ENCODE peak calls at places on chromosomes 6 and 20, in six cellular contexts. A is right cardiac atrium, T is SK-N-SH, M is aorta, S is Caco-2, J is SJSA1. B is an unnamed sample.

GRCh38 chr6:108793449-108794134 is 54.6 kb upstream of the ARMC2 start:
- DNase-seq in M (no peak), J (no peak), S (no peak), A (no peak), T (peak; percentile 43), B (no peak)

GRCh38 chr20:19981091-19981490 is 36.1 kb upstream of the NAA20 start:
- DNase-seq in S (no peak), T (no peak), M (no peak), A (no peak), J (no peak), B (no peak)

GRCh38 chr20:5215592-5216304 is 88.9 kb downstream of the CDS2 start:
- DNase-seq in M (no peak), A (no peak), T (no peak), S (no peak), J (no peak), B (no peak)

GRCh38 chr20:34190679-34191090 is 50.5 kb upstream of the ASIP start:
- DNase-seq in A (peak; percentile 84), M (peak; percentile 69), J (peak; percentile 74), S (peak; percentile 89), T (peak; percentile 84), B (peak; percentile 70)

GRCh38 chr6:10081957-10082356 is 332.9 kb downstream of the TFAP2A start:
- DNase-seq in M (no peak), T (no peak), A (no peak), S (no peak), J (no peak), B (no peak)

GRCh38 chr6:5728726-5729434 is 277.8 kb downstream of the NRN1 start:
- DNase-seq in S (no peak), M (no peak), J (no peak), T (no peak), A (no peak), B (no peak)

GRCh38 chr6:30424549-30424948 is 64.8 kb upstream of the HLA-E start:
- DNase-seq in J (no peak), A (no peak), T (no peak), M (no peak), S (no peak), B (no peak)

GRCh38 chr20:25274481-25274880 is 26.6 kb downstream of the PYGB start:
- DNase-seq in A (peak; percentile 47), M (peak; percentile 29), J (peak; percentile 40), S (no peak), T (no peak), B (no peak)

GRCh38 chr6:23547851-23548250 is 578.2 kb upstream of the NRSN1 start:
- DNase-seq in T (no peak), J (no peak), M (no peak), A (no peak), S (peak; percentile 70), B (no peak)

GRCh38 chr6:142856857-142857608 is 87.9 kb downstream of the HIVEP2 start:
- DNase-seq in T (no peak), J (no peak), S (no peak), A (no peak), M (no peak), B (peak; percentile 52)

GRCh38 chr6:2384518-2384917 is 139.1 kb upstream of the GMDS start:
- DNase-seq in J (no peak), M (no peak), T (no peak), S (no peak), A (no peak), B (no peak)

GRCh38 chr20:17883592-17884317 is 84.8 kb downstream of the SNX5 start:
- DNase-seq in S (no peak), T (no peak), A (no peak), M (no peak), J (no peak), B (peak; percentile 29)

GRCh38 chr6:73234732-73235131 is 9.4 kb upstream of the KHDC1L start:
- DNase-seq in J (no peak), S (no peak), T (no peak), A (no peak), M (no peak), B (no peak)

GRCh38 chr6:2215342-2215741 is 30.1 kb downstream of the GMDS start:
- DNase-seq in S (no peak), T (no peak), M (no peak), J (no peak), A (no peak), B (no peak)

GRCh38 chr6:67210450-67210849 is 1424.6 kb upstream of the ADGRB3 start:
- DNase-seq in T (no peak), S (no peak), A (no peak), M (no peak), J (no peak), B (no peak)

GRCh38 chr6:116529466-116529969 is 16.0 kb downstream of the TRAPPC3L start:
- DNase-seq in J (no peak), M (no peak), S (no peak), A (no peak), T (no peak), B (no peak)

GRCh38 chr6:125104425-125104824 is 49.1 kb upstream of the TPD52L1 start:
- DNase-seq in T (no peak), S (no peak), A (no peak), J (no peak), M (no peak), B (no peak)

GRCh38 chr6:8589941-8590676 is 154.8 kb upstream of the SLC35B3 start:
- DNase-seq in J (no peak), S (peak; percentile 48), M (no peak), T (peak; percentile 4), A (no peak), B (no peak)

GRCh38 chr6:63764318-63764916 is 128.8 kb downstream of the PHF3 start:
- DNase-seq in S (peak; percentile 36), T (no peak), J (no peak), M (no peak), A (no peak), B (no peak)

GRCh38 chr6:43847741-43848630 is 78.0 kb downstream of the VEGFA start:
- DNase-seq in M (no peak), S (no peak), A (no peak), J (no peak), T (no peak), B (no peak)

GRCh38 chr20:55216525-55217242 is 741.3 kb downstream of the DOK5 start:
- DNase-seq in T (peak; percentile 2), M (no peak), A (no peak), S (no peak), J (no peak), B (no peak)
- H3K9me3 ChIP-seq in T (no peaks in the 10 kb centered on the region), M (no peaks in the 10 kb centered on the region), A (no peaks in the 10 kb centered on the region), S (no peaks in the 10 kb centered on the region), J (peaks cover 8% of the 10 kb centered on the region), B (no peaks in the 10 kb centered on the region)

GRCh38 chr20:3932277-3933073 is 43.3 kb downstream of the PANK2 start:
- DNase-seq in S (no peak), J (no peak), A (no peak), M (no peak), T (no peak), B (no peak)
- H3K4me3 ChIP-seq in S (no peak overlapping the region), J (peak overlapping the region; percentile 12), A (peak overlapping the region; percentile 63), M (peak overlapping the region; percentile 36), T (peak overlapping the region; percentile 33), B (peak overlapping the region; percentile 45)

DNA sequence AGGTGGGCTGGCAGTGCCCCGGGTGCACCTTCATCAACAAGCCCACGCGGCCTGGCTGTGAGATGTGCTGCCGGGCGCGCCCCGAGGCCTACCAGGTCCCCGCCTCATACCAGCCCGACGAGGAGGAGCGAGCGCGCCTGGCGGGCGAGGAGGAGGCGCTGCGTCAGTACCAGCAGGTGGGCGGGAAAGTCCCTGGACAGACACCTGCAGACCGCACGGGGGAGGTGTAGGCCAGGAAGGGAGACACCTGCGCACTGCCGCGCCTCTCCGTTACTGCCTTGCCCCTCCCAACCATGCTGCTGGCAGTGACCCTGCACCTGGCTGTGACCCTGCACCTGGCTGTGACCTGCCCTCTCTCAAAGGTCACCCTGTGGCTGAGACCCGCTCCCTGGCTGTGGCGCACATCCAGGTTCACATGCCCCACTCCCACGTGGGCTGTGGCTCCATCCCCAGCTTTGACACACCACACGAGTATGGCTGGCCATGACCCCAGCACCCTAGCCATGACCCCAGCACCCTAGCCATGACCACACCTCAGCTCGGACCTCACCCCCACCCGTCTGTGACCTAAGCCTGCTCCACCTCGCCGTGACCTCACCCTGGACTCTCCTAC is 11.6 kb downstream of the RBCK1 start:
- DNase-seq in T (no peak), J (no peak), A (peak; percentile 53), S (no peak), M (no peak), B (peak; percentile 74)
- H3K9me3 ChIP-seq in T (no peaks in the 10 kb centered on the region), J (no peaks in the 10 kb centered on the region), A (no peaks in the 10 kb centered on the region), S (no peaks in the 10 kb centered on the region), M (no peaks in the 10 kb centered on the region), B (no peaks in the 10 kb centered on the region)

DNA sequence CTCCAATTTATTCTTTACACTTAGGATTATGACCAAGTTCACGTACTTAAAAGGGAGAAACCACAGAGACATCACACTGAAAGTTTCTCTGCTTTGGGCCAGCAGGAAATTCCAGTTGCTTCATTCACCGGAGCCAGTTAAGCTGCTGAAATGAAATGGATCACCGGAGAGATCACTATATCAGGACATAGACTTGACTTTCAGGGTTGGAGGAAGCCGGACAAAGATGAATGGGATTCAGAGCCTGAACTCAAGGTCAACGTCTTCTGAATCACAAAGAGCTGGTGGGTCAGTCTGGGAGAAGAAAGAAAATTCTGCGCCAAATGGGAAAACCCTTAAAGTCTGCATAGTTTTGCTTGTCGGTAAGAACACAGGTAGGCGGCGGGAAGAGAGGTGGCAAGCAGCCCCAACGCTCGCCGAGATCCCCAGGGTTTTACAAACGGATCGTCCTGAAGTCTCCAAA is 81.9 kb upstream of the CCDC28A start:
- DNase-seq in A (no peak), M (no peak), S (peak; percentile 33), T (no peak), J (no peak), B (peak; percentile 22)
- H3K4me3 ChIP-seq in A (peak overlapping the region; percentile 68), M (peak overlapping the region; percentile 65), S (peak overlapping the region; percentile 84), T (no peak overlapping the region), J (peak overlapping the region; percentile 97), B (peak overlapping the region; percentile 97)

DNA sequence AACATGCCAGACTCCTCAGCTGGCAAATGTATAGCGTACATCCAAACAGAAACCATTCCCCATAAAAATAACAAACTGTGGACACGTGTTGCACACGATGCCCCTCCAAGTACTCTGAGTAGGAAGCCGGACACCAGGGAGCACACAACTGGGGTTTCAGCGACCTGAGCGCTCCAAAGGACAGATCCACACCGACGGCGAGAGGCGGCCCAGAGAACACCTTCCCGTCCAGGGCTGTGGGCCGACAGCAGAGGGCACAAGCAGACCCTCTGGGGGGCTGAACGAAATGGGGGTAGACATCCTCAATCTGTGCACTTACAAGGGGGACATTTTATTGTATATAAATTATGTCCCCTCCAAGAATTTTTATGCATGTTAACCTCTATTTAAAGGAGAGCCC is 24.7 kb downstream of the TAF4 start:
- DNase-seq in M (no peak), S (no peak), T (no peak), A (no peak), J (no peak), B (no peak)
- H3K9me3 ChIP-seq in M (no peaks in the 10 kb centered on the region), S (peaks cover 3% of the 10 kb centered on the region), T (no peaks in the 10 kb centered on the region), A (no peaks in the 10 kb centered on the region), J (no peaks in the 10 kb centered on the region), B (no peaks in the 10 kb centered on the region)

GRCh38 chr6:165227644-165228329 is 81.6 kb downstream of the C6orf118 start:
- DNase-seq in A (no peak), M (no peak), J (no peak), T (no peak), S (no peak), B (no peak)
- H3K4me3 ChIP-seq in A (no peak overlapping the region), M (no peak overlapping the region), J (no peak overlapping the region), T (no peak overlapping the region), S (no peak overlapping the region), B (no peak overlapping the region)

DNA sequence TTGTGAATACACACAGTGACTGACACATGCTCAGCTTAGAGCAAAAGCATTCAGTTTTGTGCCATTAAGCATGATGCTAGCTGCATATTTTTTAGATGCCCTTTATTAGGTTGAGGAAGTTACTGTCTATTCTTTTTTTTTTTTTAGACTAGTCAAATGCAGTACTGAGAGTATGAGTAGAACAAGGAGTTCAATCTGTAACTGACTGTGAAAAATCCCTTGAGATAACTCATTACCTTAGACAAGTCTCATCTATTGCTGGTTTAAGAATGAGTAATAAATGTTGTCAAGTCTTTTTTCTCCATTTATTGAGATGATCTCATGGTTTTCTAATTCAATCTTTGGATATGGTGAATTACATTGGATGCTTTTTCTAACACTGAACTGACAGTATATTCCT is 23.2 kb downstream of the AHI1 start:
- DNase-seq in A (no peak), T (no peak), J (no peak), M (no peak), S (no peak), B (no peak)
- H3K9me3 ChIP-seq in A (no peaks in the 10 kb centered on the region), T (no peaks in the 10 kb centered on the region), J (no peaks in the 10 kb centered on the region), M (no peaks in the 10 kb centered on the region), S (peaks cover 3% of the 10 kb centered on the region), B (no peaks in the 10 kb centered on the region)